ENCODE peak calls at places on chromosome 18, in four cellular contexts. One of them, this sample, is unnamed.

GRCh38 chr18:30106356-30106755 is 936.2 kb downstream of the DSC3 start:
- DNase-seq in transverse colon: no peak
- DNase-seq in HCT116: no peak
- DNase-seq in H1: no peak
- DNase-seq in this sample: no peak

GRCh38 chr18:62384610-62385097 is 59.5 kb downstream of the TNFRSF11A start:
- DNase-seq in transverse colon: no peak
- DNase-seq in HCT116: no peak
- DNase-seq in H1: no peak
- DNase-seq in this sample: no peak

GRCh38 chr18:10660485-10660884 is 134.7 kb downstream of the NAPG start:
- DNase-seq in transverse colon: no peak
- DNase-seq in HCT116: no peak
- DNase-seq in H1: no peak
- DNase-seq in this sample: no peak

GRCh38 chr18:57772387-57772799 is 30.7 kb downstream of the ATP8B1 start:
- DNase-seq in transverse colon: peak
- DNase-seq in HCT116: no peak
- DNase-seq in H1: no peak
- DNase-seq in this sample: no peak

GRCh38 chr18:60327880-60328589 is 44.5 kb downstream of the MC4R start:
- DNase-seq in transverse colon: no peak
- DNase-seq in HCT116: no peak
- DNase-seq in H1: no peak
- DNase-seq in this sample: no peak

GRCh38 chr18:58953627-58954026 is 89.0 kb downstream of the ZNF532 start:
- DNase-seq in transverse colon: no peak
- DNase-seq in HCT116: no peak
- DNase-seq in H1: no peak
- DNase-seq in this sample: no peak

GRCh38 chr18:68121826-68122225 is 593.1 kb downstream of the TMX3 start:
- DNase-seq in transverse colon: no peak
- DNase-seq in HCT116: no peak
- DNase-seq in H1: no peak
- DNase-seq in this sample: no peak

GRCh38 chr18:24959100-24959499 is 392.9 kb downstream of the ZNF521 start:
- DNase-seq in transverse colon: no peak
- DNase-seq in HCT116: no peak
- DNase-seq in H1: no peak
- DNase-seq in this sample: no peak

GRCh38 chr18:50424877-50425690 is 50.2 kb downstream of the SKA1 start:
- DNase-seq in transverse colon: no peak
- DNase-seq in HCT116: no peak
- DNase-seq in H1: no peak
- DNase-seq in this sample: no peak

GRCh38 chr18:3511980-3512379 is 62.0 kb downstream of the TGIF1 start:
- DNase-seq in transverse colon: no peak
- DNase-seq in HCT116: no peak
- DNase-seq in H1: no peak
- DNase-seq in this sample: no peak

GRCh38 chr18:64365106-64365505 is 216.2 kb upstream of the LINC00305 start:
- DNase-seq in transverse colon: no peak
- DNase-seq in HCT116: no peak
- DNase-seq in H1: no peak
- DNase-seq in this sample: no peak

GRCh38 chr18:31977270-31977872 is 34.4 kb upstream of the TRAPPC8 start:
- DNase-seq in transverse colon: peak
- DNase-seq in HCT116: peak
- DNase-seq in H1: peak
- DNase-seq in this sample: no peak

GRCh38 chr18:12092398-12093229 is 1.0 kb upstream of the ANKRD62 start:
- DNase-seq in transverse colon: peak
- DNase-seq in HCT116: peak
- DNase-seq in H1: no peak
- DNase-seq in this sample: no peak
- TF ChIP-seq POLR2AphosphoS5 in transverse colon: no peak
- TF ChIP-seq POLR2AphosphoS5 in HCT116: no peak
- TF ChIP-seq POLR2AphosphoS5 in H1: no peak
- TF ChIP-seq POLR2AphosphoS5 in this sample: no peak

DNA sequence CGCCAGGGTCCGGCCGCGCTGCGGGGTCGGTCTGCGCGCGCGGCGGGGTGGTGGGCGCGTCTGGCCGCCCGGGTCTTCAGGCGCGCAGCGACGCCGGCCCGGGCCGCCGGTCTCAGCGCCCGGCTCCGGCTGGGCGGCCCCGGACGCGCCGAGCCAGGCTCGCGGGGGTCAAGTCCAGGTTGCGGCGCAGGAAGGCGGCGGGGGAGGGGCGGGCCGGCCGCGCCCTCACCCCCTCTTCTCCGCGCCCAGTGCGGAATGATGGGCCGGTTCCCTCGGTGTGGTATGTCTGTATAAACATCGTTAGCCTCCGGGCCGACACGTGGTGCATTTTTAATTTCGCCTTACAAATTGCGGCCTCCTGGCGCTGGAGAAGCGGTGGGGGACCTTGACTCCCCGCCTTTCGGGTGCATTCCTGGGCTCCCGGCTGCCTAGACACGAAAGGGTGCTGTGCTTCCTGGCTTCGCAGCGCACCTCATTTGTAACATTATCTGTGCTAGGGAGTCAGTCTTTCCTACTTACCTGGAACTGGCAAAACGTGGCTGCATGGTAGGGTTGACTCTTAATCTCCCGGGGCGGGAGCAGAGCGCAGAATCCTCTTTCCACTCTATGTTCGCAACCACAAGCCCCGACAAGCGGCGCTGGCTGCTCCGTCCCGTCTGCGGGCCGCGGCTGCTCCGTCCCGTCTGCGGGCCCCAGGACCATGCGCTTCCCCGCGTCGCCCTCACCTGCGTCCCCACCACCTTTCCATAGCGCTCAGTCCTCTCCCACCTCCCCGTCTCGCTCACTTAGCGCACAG is 69.0 kb downstream of the CTAGE1 start:
- DNase-seq in transverse colon: peak
- DNase-seq in HCT116: no peak
- DNase-seq in H1: peak
- DNase-seq in this sample: peak
- H3K4me3 ChIP-seq in transverse colon: peak
- H3K4me3 ChIP-seq in HCT116: peak
- H3K4me3 ChIP-seq in H1: peak
- H3K4me3 ChIP-seq in this sample: peak

GRCh38 chr18:79353238-79353637 is 42.5 kb upstream of the NFATC1 start:
- DNase-seq in transverse colon: no peak
- DNase-seq in HCT116: no peak
- DNase-seq in H1: no peak
- DNase-seq in this sample: no peak
- H3K27ac ChIP-seq in transverse colon: no peak
- H3K27ac ChIP-seq in HCT116: no peak
- H3K27ac ChIP-seq in H1: no peak
- H3K27ac ChIP-seq in this sample: no peak

DNA sequence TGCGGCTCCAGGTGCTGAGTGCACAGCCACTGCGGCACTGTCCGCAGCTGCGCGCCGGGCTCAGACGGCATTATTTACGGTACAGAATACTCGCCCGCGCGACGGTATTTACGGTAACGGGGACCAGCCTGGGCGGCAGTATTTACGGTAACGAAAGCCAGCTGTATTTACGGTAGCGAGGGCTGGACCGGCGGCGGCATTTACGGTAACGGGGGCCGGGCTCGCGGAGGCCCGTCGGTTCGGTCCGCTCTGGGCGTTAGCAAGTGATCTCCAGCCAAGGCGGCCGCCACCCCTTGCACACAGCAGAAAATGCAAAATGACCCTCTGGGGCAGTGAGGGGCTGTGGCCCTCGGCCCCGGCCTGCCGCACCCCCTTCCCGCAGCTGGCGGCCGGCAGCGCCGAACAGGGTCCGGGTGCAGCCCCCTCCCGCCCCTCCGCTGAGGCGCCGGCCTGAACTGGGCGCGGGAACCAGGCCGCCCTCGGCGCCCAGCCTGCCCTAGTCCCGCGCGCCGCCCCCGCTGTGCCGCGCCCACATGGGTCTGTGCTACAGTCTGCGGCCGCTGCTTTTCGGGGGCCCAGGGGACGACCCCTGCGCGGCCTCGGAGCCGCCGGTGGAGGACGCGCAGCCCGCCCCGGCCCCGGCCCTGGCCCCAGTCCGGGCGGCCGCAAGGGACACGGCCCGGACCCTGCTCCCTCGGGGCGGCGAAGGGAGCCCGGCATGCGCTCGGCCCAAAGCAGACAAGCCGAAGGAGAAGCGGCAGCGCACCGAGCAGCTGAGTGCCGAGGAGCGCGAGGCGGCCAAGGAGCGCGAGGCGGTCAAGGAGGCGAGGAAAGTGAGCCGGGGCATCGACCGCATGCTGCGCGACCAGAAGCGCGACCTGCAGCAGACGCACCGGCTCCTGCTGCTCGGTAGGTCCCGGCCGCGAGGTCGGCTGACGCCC is at the start of gene GNAL:
- DNase-seq in transverse colon: peak
- DNase-seq in HCT116: peak
- DNase-seq in H1: peak
- DNase-seq in this sample: peak
- TF ChIP-seq POLR2AphosphoS5 in transverse colon: peak
- TF ChIP-seq POLR2AphosphoS5 in HCT116: no peak
- TF ChIP-seq POLR2AphosphoS5 in H1: peak
- TF ChIP-seq POLR2AphosphoS5 in this sample: peak

GRCh38 chr18:48997681-48997984 is 46.9 kb upstream of the SMAD7 start:
- DNase-seq in transverse colon: no peak
- DNase-seq in HCT116: no peak
- DNase-seq in H1: no peak
- DNase-seq in this sample: no peak
- H3K4me3 ChIP-seq in transverse colon: no peak
- H3K4me3 ChIP-seq in HCT116: peak
- H3K4me3 ChIP-seq in H1: no peak
- H3K4me3 ChIP-seq in this sample: no peak

GRCh38 chr18:70181725-70182124 is 23.8 kb downstream of the RTTN start:
- DNase-seq in transverse colon: no peak
- DNase-seq in HCT116: no peak
- DNase-seq in H1: no peak
- DNase-seq in this sample: no peak
- H3K27ac ChIP-seq in transverse colon: no peak
- H3K27ac ChIP-seq in HCT116: peak
- H3K27ac ChIP-seq in H1: no peak
- H3K27ac ChIP-seq in this sample: no peak

GRCh38 chr18:7038330-7038846 is 79.2 kb downstream of the LAMA1 start:
- DNase-seq in transverse colon: peak
- DNase-seq in HCT116: no peak
- DNase-seq in H1: peak
- DNase-seq in this sample: peak
- TF ChIP-seq POLR2AphosphoS5 in transverse colon: peak
- TF ChIP-seq POLR2AphosphoS5 in HCT116: no peak
- TF ChIP-seq POLR2AphosphoS5 in H1: no peak
- TF ChIP-seq POLR2AphosphoS5 in this sample: peak

DNA sequence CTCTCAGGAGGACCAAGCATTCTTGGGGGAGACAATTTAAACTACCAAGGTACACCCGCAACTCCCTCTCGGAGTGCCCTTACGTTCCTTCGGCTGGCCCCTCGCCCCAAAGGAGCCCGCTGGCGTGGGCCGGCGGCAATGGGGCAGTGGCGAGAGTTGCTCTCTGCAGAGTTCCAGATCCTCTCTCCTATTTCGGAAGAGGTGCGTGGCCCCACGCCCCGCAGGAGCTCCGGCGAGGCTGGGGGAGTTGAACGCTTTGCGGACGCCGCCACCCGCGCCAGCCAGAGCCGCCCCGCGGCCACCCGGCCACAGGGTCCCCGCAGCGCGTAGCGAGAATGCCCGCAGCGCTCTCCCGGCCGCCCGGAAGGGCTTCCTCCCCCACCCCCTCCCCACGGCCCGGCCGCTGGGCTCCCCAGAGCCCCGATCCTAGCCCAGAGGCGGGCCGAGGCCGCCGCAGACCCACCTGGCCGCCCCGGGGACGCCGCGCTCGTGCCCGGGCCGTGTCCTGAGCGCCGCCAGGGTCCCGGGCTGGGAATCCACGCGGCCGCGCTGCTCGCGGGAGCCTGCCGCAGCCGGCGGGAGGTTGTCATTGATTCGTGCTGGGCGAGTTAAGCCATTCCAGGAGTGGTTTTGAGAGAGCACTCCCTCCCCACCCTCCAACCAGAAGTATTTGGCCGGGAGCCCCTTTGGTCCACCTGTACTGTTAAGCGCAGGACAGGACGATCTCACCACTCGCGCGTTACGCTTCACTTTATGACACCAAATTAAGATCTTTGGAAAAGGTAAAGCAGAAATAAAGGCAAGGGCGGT is 206.3 kb upstream of the SMAD2 start:
- DNase-seq in transverse colon: peak
- DNase-seq in HCT116: no peak
- DNase-seq in H1: no peak
- DNase-seq in this sample: peak
- H3K4me3 ChIP-seq in transverse colon: peak
- H3K4me3 ChIP-seq in HCT116: peak
- H3K4me3 ChIP-seq in H1: peak
- H3K4me3 ChIP-seq in this sample: peak

This sample was measured in breast epithelium.